ENCODE peak calls at places on chromosomes 3 and 15, in six cellular contexts. B is NCI-H1092; L is body of pancreas; Y is CD4-positive, alpha-beta T cell; G is hepatocyte; V is activated effector memory CD4-positive, alpha-beta T cell treated with Interleukin-2 at 50 U/mL for 16 hours. U is an unnamed sample.

GRCh38 chr15:77865106-77865630 is 212.3 kb downstream of the TBC1D2B start:
- DNase-seq in V (no peak), Y (no peak), B (no peak), G (no peak), L (no peak), U (no peak)

GRCh38 chr3:9387322-9387655 is 10.1 kb upstream of the SETD5 start:
- DNase-seq in G (no peak), B (no peak), L (no peak), Y (no peak), V (no peak), U (no peak)

GRCh38 chr3:175601521-175601920 is 742.4 kb downstream of the NAALADL2 start:
- DNase-seq in G (no peak), B (no peak), L (no peak), V (no peak), Y (no peak), U (no peak)

GRCh38 chr3:157134620-157135191 is 25.2 kb downstream of the CCNL1 start:
- DNase-seq in G (peak; percentile 11), Y (no peak), V (no peak), B (no peak), L (peak; percentile 84), U (peak; percentile 92)

GRCh38 chr3:37506968-37507535 is 332.7 kb upstream of the LRRFIP2 start:
- DNase-seq in L (no peak), V (no peak), G (peak; percentile 8), Y (no peak), B (no peak), U (peak; percentile 65)

GRCh38 chr15:60972866-60973265 is 256.2 kb downstream of the RORA start:
- DNase-seq in V (no peak), G (no peak), L (no peak), B (no peak), Y (no peak), U (no peak)

GRCh38 chr15:72136170-72137051 is 18.2 kb downstream of the SENP8 start:
- DNase-seq in B (peak; percentile 75), V (no peak), L (no peak), Y (no peak), G (no peak), U (no peak)

GRCh38 chr15:74253276-74253921 is 17.3 kb downstream of the CCDC33 start:
- DNase-seq in B (no peak), L (no peak), V (no peak), G (peak; percentile 22), Y (no peak), U (no peak)

GRCh38 chr3:14461748-14462324 is 59.4 kb downstream of the SLC6A6 start:
- DNase-seq in Y (peak; percentile 14), B (peak; percentile 49), V (peak; percentile 10), L (peak; percentile 35), G (peak; percentile 72), U (peak; percentile 54)

GRCh38 chr15:50697109-50697797 is 10.7 kb upstream of the TRPM7 start:
- DNase-seq in B (no peak), Y (no peak), V (no peak), L (no peak), G (no peak), U (no peak)

GRCh38 chr3:16090013-16090412 is 84.5 kb upstream of the GALNT15 start:
- DNase-seq in L (no peak), G (peak; percentile 26), V (no peak), Y (no peak), B (no peak), U (no peak)

GRCh38 chr3:156298014-156298413 is 177.6 kb downstream of the KCNAB1 start:
- DNase-seq in G (no peak), V (no peak), Y (no peak), L (no peak), B (no peak), U (no peak)

GRCh38 chr15:70039917-70040316 is 57.8 kb downstream of the TLE3 start:
- DNase-seq in V (no peak), B (no peak), L (no peak), G (no peak), Y (no peak), U (no peak)

GRCh38 chr3:192445768-192446644 is 281.3 kb downstream of the FGF12 start:
- DNase-seq in G (no peak), Y (no peak), L (no peak), B (no peak), V (no peak), U (no peak)

GRCh38 chr15:90686435-90687218 is 30.5 kb upstream of the BLM start:
- DNase-seq in L (no peak), B (no peak), G (no peak), Y (no peak), V (no peak), U (peak; percentile 27)

GRCh38 chr3:124965413-124965812 is 30.9 kb upstream of the MUC13 start:
- DNase-seq in V (no peak), L (no peak), B (no peak), Y (no peak), G (no peak), U (no peak)

GRCh38 chr15:67165653-67166260 is 88.7 kb downstream of the AAGAB start:
- DNase-seq in L (no peak), V (no peak), Y (no peak), B (no peak), G (no peak), U (no peak)

GRCh38 chr3:184354121-184354728 is 7.2 kb downstream of the CLCN2 start:
- DNase-seq in B (no peak), L (peak; percentile 50), G (peak; percentile 66), Y (peak; percentile 54), V (peak; percentile 41), U (peak; percentile 38)

GRCh38 chr15:63264685-63265302 is 12.6 kb upstream of the APH1B start:
- DNase-seq in Y (no peak), L (no peak), B (no peak), V (no peak), G (peak; percentile 6), U (no peak)

GRCh38 chr3:115148142-115148790 is 1.2 kb upstream of the ZBTB20 start:
- DNase-seq in V (no peak), B (no peak), G (no peak), L (no peak), Y (no peak), U (no peak)

GRCh38 chr3:128804817-128805166 is 74.6 kb upstream of the ACAD9 start:
- DNase-seq in Y (no peak), B (no peak), L (no peak), G (no peak), V (no peak), U (no peak)

GRCh38 chr3:18098960-18099587 is 326.1 kb downstream of the SATB1 start:
- DNase-seq in V (no peak), Y (no peak), B (no peak), L (no peak), G (no peak), U (no peak)

GRCh38 chr3:71372369-71372768 is 211.2 kb downstream of the FOXP1 start:
- DNase-seq in G (peak; percentile 64), B (no peak), L (no peak), V (no peak), Y (no peak), U (peak; percentile 96)

GRCh38 chr15:65666257-65666656 is 44.5 kb downstream of the SLC24A1 start:
- DNase-seq in V (no peak), L (no peak), B (no peak), G (no peak), Y (no peak), U (no peak)

GRCh38 chr15:95972136-95972553 is 358.4 kb upstream of the NR2F2 start:
- DNase-seq in L (peak; percentile 19), B (no peak), V (no peak), Y (no peak), G (peak; percentile 49), U (no peak)

GRCh38 chr15:95134306-95135100 is 903.1 kb downstream of the MCTP2 start:
- DNase-seq in V (no peak), Y (no peak), G (no peak), B (no peak), L (no peak), U (no peak)

GRCh38 chr3:138213373-138214085 is 26.4 kb downstream of the ARMC8 start:
- DNase-seq in B (no peak), L (no peak), G (no peak), V (no peak), Y (no peak), U (no peak)

GRCh38 chr3:71006810-71007785 is 576.4 kb downstream of the FOXP1 start:
- DNase-seq in G (peak; percentile 17), L (peak; percentile 22), V (no peak), Y (no peak), B (no peak), U (peak; percentile 59)

GRCh38 chr3:156448300-156448699 is 106.6 kb downstream of the SSR3 start:
- DNase-seq in B (no peak), V (no peak), G (peak; percentile 21), Y (peak; percentile 4), L (no peak), U (peak; percentile 3)

GRCh38 chr3:25404569-25404968 is 23.5 kb upstream of the RARB start:
- DNase-seq in G (no peak), V (no peak), L (no peak), Y (no peak), B (no peak), U (no peak)

GRCh38 chr15:76904461-76905012 is 603 bp downstream of the SCAPER start:
- DNase-seq in V (peak; percentile 9), L (peak; percentile 35), B (peak; percentile 7), Y (peak; percentile 10), G (peak; percentile 71), U (peak; percentile 61)

GRCh38 chr3:177126015-177126773 is 71.1 kb downstream of the TBL1XR1 start:
- DNase-seq in G (no peak), V (no peak), Y (no peak), B (no peak), L (no peak), U (no peak)

GRCh38 chr3:127147291-127147905 is 45.5 kb upstream of the PRR23E start:
- DNase-seq in Y (no peak), G (no peak), L (no peak), V (no peak), B (no peak), U (no peak)

GRCh38 chr3:104584702-104585101 is 782.0 kb upstream of the ALCAM start:
- DNase-seq in Y (no peak), B (no peak), G (no peak), L (no peak), V (no peak), U (no peak)

U was measured in small intestine.